ENCODE peak calls at places on chromosome 4, in five cellular contexts. C, B, F, V and N are unnamed samples.

GRCh38 chr4:16082424-16083216 is 1.2 kb downstream of the PROM1 start:
- DNase-seq in C (no peak), B (no peak), F (peak), V (no peak), N (no peak)

GRCh38 chr4:98625399-98625798 is 33.0 kb downstream of the TSPAN5 start:
- DNase-seq in C (no peak), B (no peak), F (no peak), V (no peak), N (no peak)

GRCh38 chr4:86831262-86832090 is 17.7 kb downstream of the SLC10A6 start:
- DNase-seq in C (peak), B (peak), F (peak), V (no peak), N (peak)

GRCh38 chr4:184397516-184398163 is 76.7 kb downstream of the IRF2 start:
- DNase-seq in C (no peak), B (no peak), F (no peak), V (no peak), N (no peak)

GRCh38 chr4:104693601-104694201 is 199.0 kb upstream of the CXXC4 start:
- DNase-seq in C (peak), B (peak), F (peak), V (no peak), N (peak)

GRCh38 chr4:114417214-114417613 is 181.4 kb upstream of the UGT8 start:
- DNase-seq in C (no peak), B (no peak), F (peak), V (no peak), N (no peak)

GRCh38 chr4:88010921-88011320 is 3.5 kb downstream of the PKD2 start:
- DNase-seq in C (no peak), B (peak), F (no peak), V (no peak), N (no peak)

GRCh38 chr4:43987331-43987944 is 461.2 kb downstream of the KCTD8 start:
- DNase-seq in C (no peak), B (no peak), F (no peak), V (no peak), N (no peak)

GRCh38 chr4:125187221-125187620 is 127.5 kb upstream of the FAT4 start:
- DNase-seq in C (peak), B (peak), F (no peak), V (no peak), N (peak)

GRCh38 chr4:169823685-169824084 is 65.9 kb upstream of the HPF1 start:
- DNase-seq in C (peak), B (peak), F (peak), V (no peak), N (peak)

GRCh38 chr4:27397886-27398285 is 537.2 kb downstream of the STIM2 start:
- DNase-seq in C (no peak), B (peak), F (no peak), V (no peak), N (peak)

GRCh38 chr4:109359040-109359646 is 56.7 kb upstream of the COL25A1 start:
- DNase-seq in C (no peak), B (peak), F (no peak), V (no peak), N (no peak)

GRCh38 chr4:95693594-95693993 is 144.8 kb upstream of the UNC5C start:
- DNase-seq in C (peak), B (peak), F (no peak), V (no peak), N (no peak)

GRCh38 chr4:8537041-8537461 is 43.1 kb upstream of the GPR78 start:
- DNase-seq in C (peak), B (peak), F (peak), V (no peak), N (peak)

GRCh38 chr4:126899382-126899801 is 733.4 kb upstream of the INTU start:
- DNase-seq in C (peak), B (peak), F (no peak), V (no peak), N (peak)

GRCh38 chr4:7820031-7820825 is 119.4 kb downstream of the AFAP1 start:
- DNase-seq in C (no peak), B (no peak), F (no peak), V (no peak), N (no peak)

GRCh38 chr4:87680271-87680670 is 30.2 kb downstream of the DMP1 start:
- DNase-seq in C (no peak), B (no peak), F (no peak), V (no peak), N (no peak)

GRCh38 chr4:170090667-170091052 is 904 bp upstream of the AADAT start:
- DNase-seq in C (no peak), B (no peak), F (no peak), V (no peak), N (no peak)

DNA sequence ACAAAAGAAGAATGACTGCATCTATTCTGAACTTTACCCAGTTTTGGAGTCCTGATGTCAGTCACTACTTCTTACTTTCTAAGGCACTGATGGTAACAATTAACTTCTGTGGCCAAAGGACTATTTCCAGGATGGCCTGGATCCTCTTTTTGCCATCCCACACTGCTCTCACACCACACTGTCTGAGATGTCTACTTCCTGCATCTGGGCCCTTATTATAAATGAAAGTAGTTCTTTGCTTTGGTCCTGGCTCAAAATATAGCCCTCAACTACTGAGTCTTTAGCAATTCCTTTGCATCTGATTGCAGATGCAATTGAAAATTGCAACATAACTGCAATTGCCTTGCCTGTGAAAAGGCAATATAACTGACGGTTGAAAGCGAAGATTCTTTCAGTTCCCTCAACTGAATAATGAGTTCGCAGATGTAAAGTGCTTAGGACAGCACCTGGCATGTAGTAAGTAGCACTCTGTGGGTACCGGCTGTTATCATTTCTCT is 44.2 kb downstream of the COQ2 start:
- DNase-seq in C (no peak), B (no peak), F (no peak), V (no peak), N (no peak)
- H3K4me3 ChIP-seq in C (no peak), B (no peak), F (no peak), V (no peak), N (no peak)

GRCh38 chr4:72951147-72951546 is 118.4 kb downstream of the COX18 start:
- DNase-seq in C (no peak), B (no peak), F (no peak), V (no peak), N (no peak)

GRCh38 chr4:72951628-72952027 is 117.9 kb downstream of the COX18 start:
- DNase-seq in C (peak), B (peak), F (no peak), V (no peak), N (no peak)

GRCh38 chr4:72959411-72959810 is 110.1 kb downstream of the COX18 start:
- DNase-seq in C (no peak), B (no peak), F (no peak), V (no peak), N (no peak)

DNA sequence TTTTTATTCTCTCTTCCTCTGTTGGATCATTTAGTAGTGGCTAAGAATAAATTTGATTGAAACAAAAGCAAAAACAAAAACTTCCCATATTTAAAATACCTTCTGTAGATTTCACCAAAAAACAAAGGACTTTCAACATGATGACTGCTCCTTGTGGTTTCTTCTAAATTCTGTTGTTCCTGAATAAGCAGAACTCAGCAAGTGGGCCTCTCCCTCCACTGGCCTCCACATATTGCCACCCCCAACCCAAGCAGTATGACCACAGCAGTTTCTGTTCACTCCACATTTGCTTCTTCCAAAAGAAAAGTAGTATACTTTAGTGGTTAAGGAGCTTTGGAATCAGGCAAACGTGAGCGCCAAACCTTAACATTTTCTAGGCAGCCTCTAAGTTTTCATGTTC is 114.7 kb downstream of the COX18 start:
- DNase-seq in C (no peak), B (peak), F (no peak), V (no peak), N (no peak)
- H3K4me3 ChIP-seq in C (no peak), B (no peak), F (no peak), V (no peak), N (no peak)

GRCh38 chr4:118035309-118035708 is 1.0 kb downstream of the NDST3 start:
- DNase-seq in C (no peak), B (no peak), F (no peak), V (no peak), N (no peak)

GRCh38 chr4:118036336-118036735 is 2.0 kb downstream of the NDST3 start:
- DNase-seq in C (no peak), B (no peak), F (no peak), V (no peak), N (no peak)

GRCh38 chr4:118034061-118034785 is at the start of gene NDST3:
- DNase-seq in C (peak), B (peak), F (peak), V (no peak), N (peak)

GRCh38 chr4:118033148-118034060 is 882 bp upstream of the NDST3 start:
- DNase-seq in C (peak), B (peak), F (no peak), V (no peak), N (peak)

GRCh38 chr4:118032691-118033090 is 1.6 kb upstream of the NDST3 start:
- DNase-seq in C (peak), B (peak), F (no peak), V (no peak), N (no peak)
- H3K4me3 ChIP-seq in C (no peak), B (peak), F (no peak), V (no peak), N (peak)

GRCh38 chr4:177001271-177002175 is 208.8 kb upstream of the VEGFC start:
- DNase-seq in C (peak), B (peak), F (no peak), V (no peak), N (no peak)

GRCh38 chr4:177006331-177006730 is 213.6 kb upstream of the VEGFC start:
- DNase-seq in C (no peak), B (no peak), F (no peak), V (no peak), N (no peak)

GRCh38 chr4:177008071-177008835 is 215.5 kb upstream of the VEGFC start:
- DNase-seq in C (no peak), B (peak), F (no peak), V (no peak), N (no peak)

GRCh38 chr4:177008836-177009501 is 216.2 kb upstream of the VEGFC start:
- DNase-seq in C (no peak), B (no peak), F (no peak), V (no peak), N (no peak)

GRCh38 chr4:177005801-177006230 is 213.1 kb upstream of the VEGFC start:
- DNase-seq in C (peak), B (peak), F (no peak), V (no peak), N (no peak)
- H3K4me3 ChIP-seq in C (no peak), B (no peak), F (no peak), V (no peak), N (no peak)

GRCh38 chr4:14770025-14770424 is 232.3 kb upstream of the CPEB2 start:
- DNase-seq in C (no peak), B (no peak), F (no peak), V (no peak), N (no peak)
- H3K4me3 ChIP-seq in C (no peak), B (no peak), F (no peak), V (no peak), N (no peak)

DNA sequence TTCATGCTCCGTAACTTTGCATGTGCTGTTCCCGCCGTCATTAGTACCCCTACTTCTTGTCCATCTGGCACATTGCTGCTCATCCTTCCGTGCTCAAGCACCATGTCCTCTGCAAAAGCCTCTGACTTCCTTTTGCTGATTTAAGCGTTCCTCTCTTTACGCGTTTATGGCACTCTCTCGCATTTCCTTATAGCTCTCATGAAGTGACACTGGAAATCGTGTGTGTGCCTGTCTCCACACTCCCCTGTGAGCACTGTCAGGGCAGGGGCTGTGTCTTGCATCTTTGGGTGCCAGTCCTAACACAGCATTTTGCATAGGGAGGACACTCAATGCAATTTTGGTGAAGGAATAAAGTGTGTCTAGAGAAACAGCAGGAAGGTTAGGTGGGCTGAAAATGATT is 210.6 kb upstream of the FAT1 start:
- DNase-seq in C (no peak), B (no peak), F (no peak), V (no peak), N (no peak)
- H3K4me3 ChIP-seq in C (no peak), B (no peak), F (no peak), V (no peak), N (no peak)

DNA sequence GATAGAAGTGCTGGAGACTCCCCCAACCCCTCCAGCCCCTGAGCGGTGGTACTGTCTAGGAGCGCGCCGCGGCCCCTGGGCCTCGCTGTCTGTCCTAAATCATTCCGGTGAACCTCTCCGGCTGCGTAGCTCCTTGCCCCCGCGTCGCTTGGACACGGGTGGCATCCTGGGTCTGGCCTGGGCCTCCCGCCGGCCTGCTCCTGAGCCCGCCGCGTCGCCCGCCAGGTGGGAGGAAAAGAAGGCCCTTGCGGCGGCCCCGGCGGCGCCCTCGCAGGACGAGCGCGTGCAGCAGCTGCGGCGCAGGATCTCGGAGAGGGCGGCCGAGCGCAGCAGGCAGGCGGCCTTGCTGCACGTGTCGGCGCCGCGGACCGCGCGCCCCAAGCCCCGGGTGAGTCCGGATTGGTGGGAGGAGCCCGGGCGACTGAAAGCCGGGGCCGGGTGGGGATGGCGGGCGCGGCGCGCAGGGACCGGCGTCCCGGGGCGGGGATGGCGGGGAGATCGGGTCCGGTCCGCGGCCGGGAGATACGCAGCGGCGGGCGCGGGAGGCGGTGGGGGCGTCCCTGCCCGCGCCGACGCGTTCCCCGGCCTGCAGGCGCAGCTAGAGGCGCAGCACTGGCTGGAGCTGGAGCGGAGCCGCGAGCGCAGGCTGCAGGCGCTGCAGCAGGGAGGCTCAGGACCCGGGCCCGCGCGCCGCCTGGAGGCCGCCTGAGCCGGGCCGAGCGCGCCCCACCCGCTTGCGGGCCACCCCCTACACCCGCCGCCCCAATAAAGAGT is 6.5 kb upstream of the RNF4 start:
- DNase-seq in C (peak), B (peak), F (peak), V (peak), N (peak)
- H3K4me3 ChIP-seq in C (peak), B (peak), F (peak), V (peak), N (peak)